ENCODE peak calls at places on chromosomes 12 and 14, in seven cellular contexts. K is right lobe of liver, U is HCT116, Q is ovary, P is stomach, N is heart left ventricle, O is body of pancreas. S is an unnamed sample.

GRCh38 chr12:67388331-67389163 is 119.4 kb downstream of the CAND1 start:
- DNase-seq in K (no peak), U (no peak), Q (no peak), P (no peak), N (no peak), O (no peak), S (no peak)

GRCh38 chr14:77275041-77275854 is 4.2 kb upstream of the NGB start:
- DNase-seq in K (no peak), U (no peak), Q (no peak), P (no peak), N (no peak), O (no peak), S (no peak)

GRCh38 chr12:106704081-106704480 is 70.4 kb upstream of the RIC8B start:
- DNase-seq in K (no peak), U (no peak), Q (no peak), P (no peak), N (no peak), O (no peak), S (no peak)

GRCh38 chr14:51246032-51246431 is 6.0 kb downstream of the TMX1 start:
- DNase-seq in K (no peak), U (no peak), Q (no peak), P (no peak), N (no peak), O (no peak), S (no peak)

GRCh38 chr14:89123851-89124250 is 293.2 kb downstream of the FOXN3 start:
- DNase-seq in K (no peak), U (no peak), Q (no peak), P (no peak), N (no peak), O (no peak), S (no peak)

GRCh38 chr12:89454080-89454848 is 70.3 kb downstream of the GALNT4 start:
- DNase-seq in K (no peak), U (no peak), Q (no peak), P (no peak), N (no peak), O (no peak), S (no peak)

GRCh38 chr12:23560611-23561010 is 388.9 kb downstream of the SOX5 start:
- DNase-seq in K (no peak), U (no peak), Q (no peak), P (no peak), N (no peak), O (no peak), S (no peak)

GRCh38 chr12:49868952-49869815 is 26.3 kb upstream of the BCDIN3D start:
- DNase-seq in K (no peak), U (no peak), Q (peak; percentile 96), P (peak; percentile 83), N (peak; percentile 93), O (peak; percentile 80), S (no peak)

GRCh38 chr12:5309654-5310053 is 122.3 kb upstream of the NTF3 start:
- DNase-seq in K (no peak), U (no peak), Q (no peak), P (no peak), N (no peak), O (no peak), S (no peak)

GRCh38 chr14:22268875-22269274 is 320.1 kb downstream of the DAD1 start:
- DNase-seq in K (no peak), U (no peak), Q (no peak), P (no peak), N (no peak), O (no peak), S (no peak)

GRCh38 chr14:70018246-70018645 is 139.0 kb downstream of the SMOC1 start:
- DNase-seq in K (no peak), U (no peak), Q (peak; percentile 58), P (no peak), N (no peak), O (no peak), S (no peak)

GRCh38 chr12:110869803-110870202 is 23.0 kb downstream of the CCDC63 start:
- DNase-seq in K (no peak), U (no peak), Q (no peak), P (no peak), N (no peak), O (no peak), S (no peak)

GRCh38 chr14:92565718-92566115 is 52.1 kb downstream of the RIN3 start:
- DNase-seq in K (no peak), U (no peak), Q (no peak), P (no peak), N (no peak), O (no peak), S (no peak)

GRCh38 chr12:27246774-27247173 is 2.7 kb downstream of the STK38L start:
- DNase-seq in K (no peak), U (no peak), Q (no peak), P (no peak), N (no peak), O (no peak), S (no peak)

GRCh38 chr12:96912261-96912660 is 5.2 kb downstream of the NEDD1 start:
- DNase-seq in K (no peak), U (no peak), Q (no peak), P (no peak), N (no peak), O (no peak), S (no peak)

DNA sequence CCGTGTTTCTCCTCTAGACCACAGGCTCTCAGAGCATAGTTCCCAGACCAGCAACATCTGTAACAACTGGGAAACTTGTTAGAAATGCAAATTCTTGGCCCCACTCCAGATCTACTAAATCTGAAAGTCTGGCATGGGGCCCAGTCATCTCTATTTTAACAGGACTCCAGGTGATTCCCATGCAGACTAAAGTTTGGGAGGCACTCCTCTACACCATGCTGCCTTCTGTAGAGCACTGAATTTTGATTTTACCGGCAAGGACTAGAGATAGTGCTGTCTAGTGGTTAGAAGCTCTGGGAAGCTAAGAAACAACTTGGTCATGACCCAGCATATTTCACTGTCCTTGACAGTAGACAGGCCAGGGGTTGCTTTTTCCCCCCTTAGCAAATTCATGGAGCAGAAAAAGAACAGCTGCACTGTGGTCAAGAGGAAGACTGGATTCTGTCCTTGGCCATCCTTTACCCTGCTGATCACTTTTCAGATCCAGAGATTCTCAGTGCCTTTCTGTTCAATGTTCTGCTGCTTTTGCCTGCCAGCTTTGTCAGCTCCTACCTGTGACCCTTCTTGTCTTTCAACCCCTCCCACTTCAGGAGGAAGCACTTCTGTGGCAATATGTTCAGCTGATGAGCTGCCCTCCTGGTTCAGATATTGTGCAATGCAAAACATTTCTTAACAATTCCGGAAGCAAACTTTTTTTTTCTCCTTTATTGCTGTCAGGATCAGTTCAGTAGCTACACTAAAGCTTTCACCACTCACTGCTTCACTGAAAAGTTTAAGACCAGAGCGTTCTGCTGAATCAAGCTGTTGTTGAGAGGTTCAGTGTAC is 133.8 kb upstream of the NUDT4 start:
- DNase-seq in K (no peak), U (no peak), Q (peak; percentile 40), P (no peak), N (no peak), O (peak; percentile 41), S (no peak)
- TF ChIP-seq POLR2A in K (peak; percentile 72), U (no peak), Q (no peak), P (no peak), N (no peak), O (no peak), S (no peak)

GRCh38 chr12:4032906-4033628 is 159.9 kb upstream of the PARP11 start:
- DNase-seq in K (no peak), U (no peak), Q (no peak), P (no peak), N (no peak), O (no peak), S (no peak)

GRCh38 chr12:4031703-4032291 is 158.6 kb upstream of the PARP11 start:
- DNase-seq in K (peak; percentile 55), U (no peak), Q (no peak), P (no peak), N (peak; percentile 35), O (peak; percentile 37), S (no peak)

GRCh38 chr12:4027412-4027811 is 154.2 kb upstream of the PARP11 start:
- DNase-seq in K (no peak), U (no peak), Q (no peak), P (no peak), N (no peak), O (no peak), S (no peak)

GRCh38 chr12:4034926-4035325 is 161.7 kb upstream of the PARP11 start:
- DNase-seq in K (no peak), U (no peak), Q (no peak), P (no peak), N (no peak), O (no peak), S (no peak)

GRCh38 chr12:4030938-4031702 is 157.9 kb upstream of the PARP11 start:
- DNase-seq in K (peak; percentile 84), U (peak; percentile 86), Q (peak; percentile 86), P (peak; percentile 86), N (peak; percentile 88), O (peak; percentile 95), S (peak; percentile 98)
- TF ChIP-seq POLR2A in K (peak; percentile 36), U (no peak), Q (no peak), P (no peak), N (peak; percentile 47), O (peak; percentile 70), S (no peak)

GRCh38 chr14:23365353-23366162 is 586 bp upstream of the EFS start:
- DNase-seq in K (no peak), U (no peak), Q (peak; percentile 43), P (peak; percentile 45), N (no peak), O (no peak), S (no peak)

GRCh38 chr14:23364164-23364571 is 804 bp downstream of the EFS start:
- DNase-seq in K (no peak), U (no peak), Q (no peak), P (no peak), N (no peak), O (no peak), S (no peak)

GRCh38 chr14:23370221-23370620 is 2.4 kb upstream of the IL25 start:
- DNase-seq in K (no peak), U (no peak), Q (no peak), P (no peak), N (no peak), O (no peak), S (no peak)

GRCh38 chr14:23364604-23365352 is at the start of gene EFS:
- DNase-seq in K (peak; percentile 47), U (no peak), Q (peak; percentile 58), P (no peak), N (peak; percentile 49), O (no peak), S (no peak)

GRCh38 chr14:23366163-23366921 is 1.4 kb upstream of the EFS start:
- DNase-seq in K (peak; percentile 55), U (no peak), Q (peak; percentile 85), P (no peak), N (peak; percentile 75), O (no peak), S (no peak)
- TF ChIP-seq POLR2A in K (no peak), U (no peak), Q (peak; percentile 74), P (no peak), N (peak; percentile 48), O (peak; percentile 10), S (no peak)

GRCh38 chr14:91243098-91243483 is 1.4 kb downstream of the GPR68 start:
- DNase-seq in K (no peak), U (no peak), Q (no peak), P (no peak), N (no peak), O (no peak), S (no peak)
- TF ChIP-seq POLR2A in K (no peak), U (no peak), Q (no peak), P (no peak), N (no peak), O (no peak), S (no peak)

S was measured in vagina.